ENCODE peak calls at places on chromosome 6, in four cellular contexts. K is K562, O is GM12878, Q is A549. Y is an unnamed sample.

GRCh38 chr6:75431379-75431778 is 62.2 kb downstream of the FILIP1 start:
- DNase-seq in O (no peak), K (peak; percentile 1), Q (peak; percentile 38), Y (no peak)

GRCh38 chr6:165417298-165417865 is 108.0 kb upstream of the C6orf118 start:
- DNase-seq in O (no peak), Q (no peak), K (no peak), Y (no peak)

GRCh38 chr6:122530440-122531046 is 58.9 kb upstream of the SERINC1 start:
- DNase-seq in Q (peak; percentile 49), K (peak; percentile 73), O (peak; percentile 27), Y (peak; percentile 15)

GRCh38 chr6:125444234-125444949 is 142.6 kb upstream of the HDDC2 start:
- DNase-seq in K (no peak), Q (no peak), O (no peak), Y (no peak)

GRCh38 chr6:88584581-88584980 is 378.8 kb downstream of the RNGTT start:
- DNase-seq in O (no peak), Q (no peak), K (no peak), Y (no peak)

GRCh38 chr6:108423982-108424695 is 129.3 kb downstream of the AFG1L start:
- DNase-seq in K (no peak), Q (no peak), O (no peak), Y (no peak)

GRCh38 chr6:125363360-125364121 is 61.8 kb upstream of the HDDC2 start:
- DNase-seq in K (peak; percentile 43), Q (no peak), O (no peak), Y (peak; percentile 74)

GRCh38 chr6:44489912-44490604 is 102.6 kb downstream of the CDC5L start:
- DNase-seq in K (no peak), Q (peak; percentile 64), O (no peak), Y (no peak)

GRCh38 chr6:7201732-7202541 is 94.2 kb downstream of the RREB1 start:
- DNase-seq in O (peak; percentile 82), Q (no peak), K (peak; percentile 94), Y (no peak)

GRCh38 chr6:31966997-31967925 is 4.7 kb downstream of the DXO start:
- DNase-seq in K (no peak), Q (no peak), O (no peak), Y (no peak)

GRCh38 chr6:87483929-87484328 is 11.2 kb downstream of the SLC35A1 start:
- DNase-seq in K (peak; percentile 52), Q (peak; percentile 25), O (no peak), Y (peak; percentile 92)

GRCh38 chr6:119444642-119445557 is 95.3 kb upstream of the MAN1A1 start:
- DNase-seq in O (no peak), Q (no peak), K (peak; percentile 63), Y (no peak)

GRCh38 chr6:82270791-82271392 is 23.3 kb upstream of the IBTK start:
- DNase-seq in O (peak; percentile 15), K (peak; percentile 40), Q (peak; percentile 36), Y (no peak)

GRCh38 chr6:166586424-166587156 is at the start of gene RAMACL:
- DNase-seq in K (peak; percentile 37), Q (peak; percentile 30), O (peak; percentile 52), Y (peak; percentile 70)
- TF ChIP-seq CHD2 in K (peak; percentile 52), Q (no peak), O (peak; percentile 47), Y (peak; percentile 82)

GRCh38 chr6:100962466-100962865 is 81.3 kb upstream of the ASCC3 start:
- DNase-seq in O (no peak), Q (no peak), K (no peak), Y (no peak)
- TF ChIP-seq CHD2 in O (no peak), Q (no peak), K (no peak), Y (no peak)

GRCh38 chr6:70108230-70108629 is 194.7 kb downstream of the COL9A1 start:
- DNase-seq in K (peak; percentile 55), Q (peak; percentile 19), O (peak; percentile 21), Y (no peak)
- TF ChIP-seq CHD2 in K (no peak), Q (no peak), O (no peak), Y (no peak)

GRCh38 chr6:148724428-148724827 is 22.4 kb upstream of the UST start:
- DNase-seq in O (no peak), K (no peak), Q (no peak), Y (no peak)

GRCh38 chr6:148723484-148723883 is 23.3 kb upstream of the UST start:
- DNase-seq in O (no peak), K (no peak), Q (no peak), Y (no peak)

DNA sequence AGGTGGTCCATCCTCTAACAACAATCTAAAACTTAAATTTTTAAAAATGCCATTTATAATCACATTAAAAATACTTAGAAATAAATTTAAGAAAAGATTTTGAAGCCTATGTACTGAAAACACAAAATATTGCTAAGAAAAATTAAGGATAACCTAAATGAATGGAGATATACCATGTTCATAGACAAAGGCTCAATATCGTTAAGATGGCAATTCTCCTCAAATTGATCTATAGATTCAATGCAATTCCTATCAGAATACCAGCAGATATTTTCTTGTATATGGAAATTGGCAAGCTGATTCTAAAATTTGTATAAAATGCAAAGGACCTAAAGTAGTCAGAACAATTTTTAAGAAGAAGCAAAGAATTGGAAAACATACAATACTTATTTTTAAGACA is 19.7 kb upstream of the UST start:
- DNase-seq in Q (no peak), O (no peak), K (no peak), Y (no peak)
- TF ChIP-seq CHD2 in Q (no peak), O (no peak), K (no peak), Y (no peak)

GRCh38 chr6:154569136-154569862 is 58.8 kb upstream of the CNKSR3 start:
- DNase-seq in K (no peak), Q (no peak), O (no peak), Y (no peak)
- TF ChIP-seq CHD2 in K (no peak), Q (no peak), O (no peak), Y (no peak)

DNA sequence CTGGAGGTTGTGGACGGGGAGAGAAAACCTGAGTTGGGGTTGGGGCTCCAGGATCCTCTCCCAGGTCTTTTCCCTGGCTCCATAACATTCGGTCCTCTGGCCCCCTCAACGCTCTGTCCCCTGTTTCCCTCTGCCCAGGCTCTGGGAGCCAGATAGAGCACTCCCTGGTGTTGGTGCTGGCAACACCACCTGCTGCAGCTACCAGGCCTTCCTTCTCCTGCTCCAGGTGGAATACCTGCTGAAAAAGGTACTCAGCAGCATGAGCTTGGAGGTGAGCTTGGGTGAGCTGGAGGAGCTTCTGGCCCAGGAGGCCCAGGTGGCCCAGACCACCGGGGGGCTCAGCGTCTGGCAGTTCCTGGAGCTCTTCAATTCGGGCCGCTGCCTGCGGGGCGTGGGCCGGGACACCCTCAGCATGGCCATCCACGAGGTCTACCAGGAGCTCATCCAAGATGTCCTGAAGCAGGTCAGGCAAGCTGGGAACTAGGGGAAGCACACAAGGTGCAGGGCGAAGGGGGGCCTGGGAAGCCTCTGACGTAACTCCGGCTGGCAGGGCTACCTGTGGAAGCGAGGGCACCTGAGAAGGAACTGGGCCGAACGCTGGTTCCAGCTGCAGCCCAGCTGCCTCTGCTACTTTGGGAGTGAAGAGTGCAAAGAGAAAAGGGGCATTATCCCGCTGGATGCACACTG is 14.6 kb downstream of the DEF6 start:
- DNase-seq in K (no peak), O (no peak), Q (no peak), Y (no peak)
- TF ChIP-seq CHD2 in K (no peak), O (no peak), Q (no peak), Y (no peak)

GRCh38 chr6:5498579-5498899 is 237.2 kb downstream of the FARS2 start:
- DNase-seq in Q (no peak), K (no peak), O (no peak), Y (no peak)

GRCh38 chr6:5493806-5494205 is 232.5 kb downstream of the FARS2 start:
- DNase-seq in Q (no peak), O (no peak), K (no peak), Y (no peak)

GRCh38 chr6:5499644-5500306 is 238.5 kb downstream of the FARS2 start:
- DNase-seq in Q (no peak), O (no peak), K (no peak), Y (no peak)

GRCh38 chr6:5501837-5502236 is 240.5 kb downstream of the FARS2 start:
- DNase-seq in O (no peak), K (peak; percentile 19), Q (no peak), Y (no peak)

DNA sequence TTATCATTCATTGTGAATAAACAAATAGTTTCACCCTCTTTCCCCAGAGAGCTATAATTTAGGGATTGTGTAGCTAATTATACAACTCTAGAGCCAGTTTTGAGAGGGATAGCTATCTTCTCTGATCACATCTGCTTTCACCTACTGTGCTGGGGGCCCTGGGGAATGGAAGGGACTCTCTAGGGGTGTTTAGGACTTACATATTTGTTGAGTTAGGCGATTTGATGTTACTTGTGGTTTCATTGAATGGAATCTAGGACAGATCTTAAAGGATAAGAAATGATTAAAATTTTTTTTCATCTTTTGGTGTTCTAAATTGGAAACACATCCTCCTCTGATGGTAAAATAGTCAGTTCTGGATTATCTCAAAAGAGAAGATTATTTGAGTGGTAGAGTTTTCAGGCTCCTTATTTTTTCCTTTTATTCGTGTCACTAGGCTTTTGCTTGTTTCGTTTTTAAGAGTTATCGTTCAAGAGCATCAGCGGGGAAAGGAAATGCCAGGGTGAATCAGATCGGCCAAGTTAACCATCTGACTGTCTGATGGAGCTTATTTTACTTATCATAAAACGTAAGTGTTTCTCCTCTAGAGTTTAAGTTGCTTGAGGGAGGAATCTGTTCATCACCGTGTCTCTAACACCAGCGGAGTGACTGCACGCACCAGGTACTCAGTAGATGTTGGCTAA is 236.7 kb downstream of the FARS2 start:
- DNase-seq in Q (no peak), O (no peak), K (no peak), Y (no peak)
- TF ChIP-seq CHD2 in Q (no peak), O (no peak), K (no peak), Y (no peak)